ENCODE peak calls at places on chromosomes 2 and 18, in six cellular contexts. D, O, K, A, Q and C are unnamed samples.

GRCh38 chr2:205680067-205680466 is 2.2 kb upstream of the NRP2 start:
- DNase-seq in O (peak; percentile 70), Q (peak; percentile 96), A (peak; percentile 87), D (no peak), K (peak; percentile 77), C (no peak)

GRCh38 chr2:209425082-209426071 is 1.5 kb downstream of the MAP2 start:
- DNase-seq in O (no peak), D (no peak), Q (peak; percentile 52), K (peak; percentile 55), A (peak; percentile 71), C (no peak)

GRCh38 chr18:76252880-76253279 is 242.2 kb downstream of the ZNF516 start:
- DNase-seq in O (no peak), D (no peak), Q (peak; percentile 18), K (no peak), A (peak; percentile 38), C (no peak)

GRCh38 chr18:70523798-70524182 is 234.9 kb downstream of the SOCS6 start:
- DNase-seq in Q (no peak), D (no peak), K (no peak), A (no peak), O (no peak), C (no peak)

GRCh38 chr18:58578321-58578720 is 50.6 kb downstream of the ALPK2 start:
- DNase-seq in Q (no peak), K (no peak), O (no peak), A (peak; percentile 41), D (no peak), C (no peak)

GRCh38 chr18:72541871-72542690 is 2.1 kb downstream of the CBLN2 start:
- DNase-seq in A (no peak), K (no peak), D (no peak), Q (no peak), O (no peak), C (no peak)

GRCh38 chr2:21183306-21183705 is 59.5 kb downstream of the TDRD15 start:
- DNase-seq in D (no peak), A (no peak), Q (no peak), K (no peak), O (no peak), C (no peak)

GRCh38 chr2:112941753-112942653 is 31.0 kb downstream of the IL37 start:
- DNase-seq in D (no peak), A (peak; percentile 86), O (peak; percentile 91), Q (peak; percentile 78), K (peak; percentile 77), C (peak; percentile 73)

GRCh38 chr2:23636412-23636811 is 251.4 kb downstream of the KLHL29 start:
- DNase-seq in A (peak; percentile 15), Q (peak; percentile 32), O (no peak), D (no peak), K (no peak), C (peak; percentile 47)

GRCh38 chr2:2871480-2872308 is 505.9 kb downstream of the EIPR1 start:
- DNase-seq in Q (no peak), D (no peak), K (no peak), A (no peak), O (no peak), C (no peak)

GRCh38 chr2:152375174-152375573 is 40.2 kb downstream of the FMNL2 start:
- DNase-seq in A (no peak), K (no peak), D (no peak), O (no peak), Q (no peak), C (no peak)

GRCh38 chr2:39188958-39189499 is 54.7 kb downstream of the CDKL4 start:
- DNase-seq in O (no peak), A (peak; percentile 1), D (no peak), K (no peak), Q (no peak), C (no peak)

GRCh38 chr2:175567435-175568061 is 386.0 kb upstream of the ATP5MC3 start:
- DNase-seq in D (no peak), K (no peak), Q (no peak), A (no peak), O (no peak), C (no peak)

GRCh38 chr2:161045726-161046125 is 114.5 kb upstream of the TANK start:
- DNase-seq in K (peak; percentile 18), D (no peak), A (peak; percentile 35), O (no peak), Q (no peak), C (no peak)

GRCh38 chr18:57128229-57128911 is 18.5 kb upstream of the BOD1L2 start:
- DNase-seq in Q (no peak), O (no peak), D (no peak), K (no peak), A (no peak), C (no peak)

GRCh38 chr2:100119235-100119634 is 23.2 kb downstream of the AFF3 start:
- DNase-seq in A (no peak), O (no peak), Q (no peak), K (no peak), D (no peak), C (no peak)

GRCh38 chr2:212918336-212918735 is 233.1 kb downstream of the IKZF2 start:
- DNase-seq in Q (no peak), D (no peak), K (no peak), O (no peak), A (no peak), C (no peak)

GRCh38 chr2:195639959-195640358 is 17.1 kb upstream of the SLC39A10 start:
- DNase-seq in D (no peak), K (no peak), Q (peak; percentile 14), O (no peak), A (no peak), C (no peak)

GRCh38 chr2:27078267-27079194 is at the start of gene EMILIN1:
- DNase-seq in K (no peak), D (peak; percentile 85), Q (no peak), O (peak; percentile 68), A (peak; percentile 96), C (peak; percentile 95)

GRCh38 chr2:95021847-95022246 is 3.7 kb upstream of the MAL start:
- DNase-seq in K (no peak), O (no peak), A (no peak), Q (no peak), D (no peak), C (no peak)

GRCh38 chr2:95021015-95021399 is 4.5 kb upstream of the MAL start:
- DNase-seq in O (no peak), Q (no peak), K (no peak), D (no peak), A (no peak), C (no peak)

GRCh38 chr2:95019572-95019971 is 5.9 kb upstream of the MAL start:
- DNase-seq in O (no peak), Q (no peak), K (no peak), D (no peak), A (no peak), C (no peak)

GRCh38 chr2:95018861-95019550 is 6.5 kb upstream of the MAL start:
- DNase-seq in D (no peak), A (no peak), Q (no peak), O (no peak), K (no peak), C (no peak)

DNA sequence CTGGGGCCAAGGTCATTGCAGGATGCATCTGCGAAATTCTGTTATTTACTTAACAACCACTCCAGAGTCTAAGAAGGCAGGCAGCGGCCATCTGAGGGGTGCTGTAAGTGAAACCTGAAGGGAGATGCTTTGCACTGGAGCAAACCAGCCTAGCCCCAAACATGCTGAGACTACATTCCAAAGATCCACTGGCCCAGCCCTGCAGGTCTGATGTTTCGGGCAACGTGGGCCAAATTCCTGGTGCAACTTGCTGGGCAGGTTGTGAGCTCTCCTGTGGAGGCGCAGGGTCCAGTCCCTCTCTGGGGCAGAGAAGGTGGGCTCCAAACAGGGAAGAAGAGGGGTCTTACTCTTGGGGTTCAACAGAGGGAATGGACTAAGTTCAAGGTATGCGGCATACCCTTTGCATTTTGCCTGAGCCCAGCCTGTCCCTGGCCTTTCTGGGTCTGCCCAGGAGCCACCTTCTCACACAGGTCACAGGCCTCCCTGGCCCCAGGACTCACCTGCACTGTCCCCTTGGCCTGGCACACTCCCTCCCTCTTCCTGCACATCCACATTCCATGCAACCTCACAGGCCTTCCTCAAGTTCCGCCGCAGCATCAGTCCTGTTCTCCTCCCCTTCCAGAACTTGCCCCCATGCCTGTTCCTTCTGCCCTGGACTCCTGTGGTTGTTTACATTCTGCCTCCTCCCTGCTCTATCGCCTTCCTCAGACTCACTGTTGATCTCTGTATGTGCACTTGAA is 5.1 kb upstream of the MAL start:
- DNase-seq in Q (no peak), K (no peak), A (no peak), D (no peak), O (no peak), C (no peak)
- H3K9me3 ChIP-seq in Q (no peaks in the 10 kb centered on the region), K (no peaks in the 10 kb centered on the region), A (no peaks in the 10 kb centered on the region), D (no peaks in the 10 kb centered on the region), O (no peaks in the 10 kb centered on the region), C (no peaks in the 10 kb centered on the region)

GRCh38 chr2:56234241-56234640 is 50.5 kb downstream of the CCDC85A start:
- DNase-seq in D (no peak), O (no peak), A (no peak), K (no peak), Q (no peak), C (no peak)
- H3K4me3 ChIP-seq in D (no peak overlapping the region), O (no peak overlapping the region), A (peak overlapping the region; percentile 26), K (no peak overlapping the region), Q (no peak overlapping the region), C (no peak overlapping the region)

GRCh38 chr2:236671820-236672520 is 102.3 kb downstream of the ACKR3 start:
- DNase-seq in Q (no peak), O (peak; percentile 4), K (no peak), D (peak; percentile 26), A (no peak), C (no peak)
- H3K9me3 ChIP-seq in Q (peaks cover 31% of the 10 kb centered on the region), O (no peaks in the 10 kb centered on the region), K (peaks cover 3% of the 10 kb centered on the region), D (no peaks in the 10 kb centered on the region), A (no peaks in the 10 kb centered on the region), C (no peaks in the 10 kb centered on the region)

DNA sequence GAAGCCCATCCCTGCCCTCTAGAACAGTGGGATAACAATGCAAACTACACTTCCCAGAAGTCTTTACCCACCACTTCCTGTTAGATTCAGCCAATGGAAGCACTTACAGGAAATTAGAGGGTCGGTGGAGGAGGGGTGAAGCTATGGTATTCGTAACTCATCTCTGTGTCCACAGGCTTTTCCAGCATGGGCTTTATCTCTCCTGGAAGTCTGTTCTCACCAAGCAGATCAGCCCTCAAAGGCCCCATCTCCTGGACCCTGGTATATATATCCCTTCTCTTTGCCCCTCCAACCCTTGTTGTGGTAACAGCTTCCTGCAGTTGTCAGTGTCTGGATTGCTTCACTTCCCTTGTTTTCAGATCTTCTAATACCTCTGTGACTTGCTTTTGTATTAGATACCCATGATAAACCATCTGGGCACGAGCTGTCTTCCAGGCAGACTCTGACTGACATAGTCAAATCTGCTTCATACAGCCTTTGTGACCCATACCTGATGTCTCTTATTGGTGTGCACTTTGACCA is 475.0 kb upstream of the POU3F3 start:
- DNase-seq in A (peak; percentile 30), O (peak; percentile 21), Q (peak; percentile 26), K (no peak), D (no peak), C (no peak)
- H3K4me3 ChIP-seq in A (peak overlapping the region; percentile 59), O (peak overlapping the region; percentile 30), Q (peak overlapping the region; percentile 30), K (no peak overlapping the region), D (peak overlapping the region; percentile 36), C (peak overlapping the region; percentile 47)

GRCh38 chr2:77839102-77839501 is 316.9 kb upstream of the LRRTM4 start:
- DNase-seq in D (no peak), K (no peak), A (no peak), O (no peak), Q (no peak), C (no peak)
- H3K9me3 ChIP-seq in D (no peaks in the 10 kb centered on the region), K (peaks cover 12% of the 10 kb centered on the region), A (no peaks in the 10 kb centered on the region), O (no peaks in the 10 kb centered on the region), Q (peaks cover 22% of the 10 kb centered on the region), C (no peaks in the 10 kb centered on the region)